ENCODE peak calls at places on chromosome 19, in six cellular contexts. One of them, this sample, is unnamed.

GRCh38 chr19:6092329-6093286 is 17.7 kb downstream of the RFX2 start:
- DNase-seq in HCT116: peak
- DNase-seq in HepG2: peak
- DNase-seq in K562: peak
- DNase-seq in H1: peak
- DNase-seq in GM12878: no peak
- DNase-seq in this sample: peak

GRCh38 chr19:50214699-50215543 is 11.5 kb downstream of the MYH14 start:
- DNase-seq in K562: no peak
- DNase-seq in HCT116: peak
- DNase-seq in GM12878: no peak
- DNase-seq in H1: no peak
- DNase-seq in HepG2: no peak
- DNase-seq in this sample: no peak

GRCh38 chr19:46739290-46739771 is 6.5 kb upstream of the FKRP start:
- DNase-seq in H1: no peak
- DNase-seq in HCT116: no peak
- DNase-seq in HepG2: no peak
- DNase-seq in GM12878: no peak
- DNase-seq in K562: no peak
- DNase-seq in this sample: no peak

GRCh38 chr19:51546650-51547396 is 15.4 kb upstream of the SIGLEC6 start:
- DNase-seq in GM12878: no peak
- DNase-seq in HCT116: no peak
- DNase-seq in K562: peak
- DNase-seq in HepG2: no peak
- DNase-seq in H1: no peak
- DNase-seq in this sample: no peak

GRCh38 chr19:5932146-5932545 is 18.1 kb downstream of the CAPS start:
- DNase-seq in H1: no peak
- DNase-seq in HepG2: no peak
- DNase-seq in GM12878: no peak
- DNase-seq in HCT116: no peak
- DNase-seq in K562: no peak
- DNase-seq in this sample: no peak

GRCh38 chr19:7113233-7113632 is 43.7 kb downstream of the ZNF557 start:
- DNase-seq in HepG2: no peak
- DNase-seq in K562: no peak
- DNase-seq in H1: no peak
- DNase-seq in GM12878: no peak
- DNase-seq in HCT116: no peak
- DNase-seq in this sample: no peak

GRCh38 chr19:5995606-5996005 is 17.7 kb upstream of the RANBP3 start:
- DNase-seq in K562: no peak
- DNase-seq in GM12878: no peak
- DNase-seq in HCT116: no peak
- DNase-seq in HepG2: no peak
- DNase-seq in H1: no peak
- DNase-seq in this sample: no peak

GRCh38 chr19:8596168-8596567 is 14.3 kb downstream of the ADAMTS10 start:
- DNase-seq in GM12878: no peak
- DNase-seq in H1: no peak
- DNase-seq in K562: no peak
- DNase-seq in HCT116: no peak
- DNase-seq in HepG2: no peak
- DNase-seq in this sample: no peak

GRCh38 chr19:13795595-13796300 is 505 bp downstream of the ZSWIM4 start:
- DNase-seq in K562: peak
- DNase-seq in H1: no peak
- DNase-seq in HepG2: no peak
- DNase-seq in HCT116: no peak
- DNase-seq in GM12878: no peak
- DNase-seq in this sample: no peak

GRCh38 chr19:35986664-35987570 is 8.1 kb upstream of the SDHAF1 start:
- DNase-seq in K562: peak
- DNase-seq in H1: no peak
- DNase-seq in HCT116: no peak
- DNase-seq in HepG2: no peak
- DNase-seq in GM12878: no peak
- DNase-seq in this sample: no peak

GRCh38 chr19:29645911-29646310 is 19.4 kb upstream of the PLEKHF1 start:
- DNase-seq in HepG2: peak
- DNase-seq in HCT116: no peak
- DNase-seq in K562: no peak
- DNase-seq in GM12878: no peak
- DNase-seq in H1: no peak
- DNase-seq in this sample: no peak

GRCh38 chr19:33507021-33507956 is 14.3 kb downstream of the PEPD start:
- DNase-seq in GM12878: no peak
- DNase-seq in HepG2: no peak
- DNase-seq in HCT116: no peak
- DNase-seq in K562: no peak
- DNase-seq in H1: no peak
- DNase-seq in this sample: no peak

GRCh38 chr19:52778811-52779210 is 7.8 kb downstream of the ZNF600 start:
- DNase-seq in H1: no peak
- DNase-seq in HepG2: no peak
- DNase-seq in HCT116: no peak
- DNase-seq in K562: no peak
- DNase-seq in GM12878: peak
- DNase-seq in this sample: no peak

GRCh38 chr19:31548941-31549340 is 199.7 kb upstream of the TSHZ3 start:
- DNase-seq in H1: no peak
- DNase-seq in HCT116: no peak
- DNase-seq in HepG2: no peak
- DNase-seq in GM12878: no peak
- DNase-seq in K562: peak
- DNase-seq in this sample: no peak

GRCh38 chr19:10501971-10502523 is 1.1 kb downstream of the KEAP1 start:
- DNase-seq in HepG2: peak
- DNase-seq in HCT116: no peak
- DNase-seq in K562: no peak
- DNase-seq in H1: no peak
- DNase-seq in GM12878: no peak
- DNase-seq in this sample: no peak

GRCh38 chr19:47112166-47112663 is 1.4 kb downstream of the ZC3H4 start:
- DNase-seq in GM12878: no peak
- DNase-seq in HepG2: peak
- DNase-seq in K562: peak
- DNase-seq in HCT116: no peak
- DNase-seq in H1: peak
- DNase-seq in this sample: no peak

GRCh38 chr19:37941820-37942515 is 35.0 kb downstream of the SIPA1L3 start:
- DNase-seq in H1: no peak
- DNase-seq in GM12878: no peak
- DNase-seq in K562: no peak
- DNase-seq in HCT116: no peak
- DNase-seq in HepG2: peak
- DNase-seq in this sample: no peak
- TF ChIP-seq ZNF274 in H1: no peak
- TF ChIP-seq ZNF274 in GM12878: no peak
- TF ChIP-seq ZNF274 in K562: no peak
- TF ChIP-seq ZNF274 in HCT116: no peak
- TF ChIP-seq ZNF274 in HepG2: no peak
- TF ChIP-seq ZNF274 in this sample: no peak

GRCh38 chr19:16016226-16017137 is 59.8 kb upstream of the TPM4 start:
- DNase-seq in GM12878: no peak
- DNase-seq in HCT116: no peak
- DNase-seq in H1: no peak
- DNase-seq in HepG2: no peak
- DNase-seq in K562: no peak
- DNase-seq in this sample: no peak
- TF ChIP-seq ZNF274 in GM12878: no peak
- TF ChIP-seq ZNF274 in HCT116: no peak
- TF ChIP-seq ZNF274 in H1: no peak
- TF ChIP-seq ZNF274 in HepG2: no peak
- TF ChIP-seq ZNF274 in K562: no peak
- TF ChIP-seq ZNF274 in this sample: no peak

DNA sequence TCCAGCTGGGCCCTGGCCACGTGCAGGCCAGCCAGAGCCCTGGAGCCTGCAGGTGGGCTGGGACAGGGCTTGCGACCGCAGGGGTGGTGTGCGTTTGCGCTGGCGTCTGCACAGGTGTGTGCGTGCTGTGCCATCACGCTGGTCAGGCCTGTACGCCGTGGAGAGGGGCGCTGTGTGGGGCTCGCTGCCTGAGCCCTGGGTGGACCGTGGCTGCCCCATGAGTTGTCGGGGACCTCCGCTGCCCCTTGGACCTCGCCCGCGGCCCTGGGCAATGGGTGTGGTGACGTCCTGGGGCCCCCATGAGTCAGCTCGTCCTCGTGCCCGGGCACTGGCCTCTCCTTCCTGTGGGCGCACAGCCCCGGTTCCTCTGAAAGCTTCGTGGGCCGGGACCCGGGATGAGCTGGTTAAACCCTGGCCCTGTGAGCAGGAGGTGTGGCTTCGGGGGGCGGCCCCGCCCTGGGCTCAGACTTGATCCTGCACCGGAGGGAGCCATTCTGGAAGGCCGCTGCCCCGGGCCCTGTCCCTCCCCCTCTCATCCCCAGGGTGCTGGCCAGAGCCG is 6.8 kb downstream of the CSNK1G2 start:
- DNase-seq in H1: no peak
- DNase-seq in K562: no peak
- DNase-seq in HepG2: no peak
- DNase-seq in GM12878: no peak
- DNase-seq in HCT116: no peak
- DNase-seq in this sample: no peak
- TF ChIP-seq ZNF274 in H1: no peak
- TF ChIP-seq ZNF274 in K562: no peak
- TF ChIP-seq ZNF274 in HepG2: no peak
- TF ChIP-seq ZNF274 in GM12878: no peak
- TF ChIP-seq ZNF274 in HCT116: no peak
- TF ChIP-seq ZNF274 in this sample: no peak

DNA sequence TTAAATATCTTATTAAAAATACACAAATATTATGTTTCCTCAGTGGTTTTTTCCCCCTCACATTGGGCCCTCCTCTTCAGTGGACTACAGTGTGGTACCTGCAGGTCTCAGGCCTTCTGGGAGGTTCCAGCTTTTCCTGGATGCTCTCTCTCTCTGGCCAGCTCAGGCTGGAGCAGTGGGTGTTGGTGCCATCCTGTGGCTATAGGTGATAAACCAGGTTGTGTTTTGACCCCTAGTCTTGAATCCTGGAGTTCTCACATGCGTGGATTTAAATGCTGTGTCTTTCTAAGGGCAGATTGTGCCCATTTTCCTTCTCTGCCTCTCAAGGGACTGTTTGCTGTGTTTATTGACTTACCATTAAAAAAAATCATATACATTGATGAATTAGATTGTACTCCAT is 41.2 kb upstream of the ZNF527 start:
- DNase-seq in GM12878: no peak
- DNase-seq in HepG2: peak
- DNase-seq in K562: no peak
- DNase-seq in HCT116: no peak
- DNase-seq in H1: no peak
- DNase-seq in this sample: no peak
- TF ChIP-seq ZNF274 in GM12878: no peak
- TF ChIP-seq ZNF274 in HepG2: no peak
- TF ChIP-seq ZNF274 in K562: no peak
- TF ChIP-seq ZNF274 in HCT116: no peak
- TF ChIP-seq ZNF274 in H1: no peak
- TF ChIP-seq ZNF274 in this sample: no peak

DNA sequence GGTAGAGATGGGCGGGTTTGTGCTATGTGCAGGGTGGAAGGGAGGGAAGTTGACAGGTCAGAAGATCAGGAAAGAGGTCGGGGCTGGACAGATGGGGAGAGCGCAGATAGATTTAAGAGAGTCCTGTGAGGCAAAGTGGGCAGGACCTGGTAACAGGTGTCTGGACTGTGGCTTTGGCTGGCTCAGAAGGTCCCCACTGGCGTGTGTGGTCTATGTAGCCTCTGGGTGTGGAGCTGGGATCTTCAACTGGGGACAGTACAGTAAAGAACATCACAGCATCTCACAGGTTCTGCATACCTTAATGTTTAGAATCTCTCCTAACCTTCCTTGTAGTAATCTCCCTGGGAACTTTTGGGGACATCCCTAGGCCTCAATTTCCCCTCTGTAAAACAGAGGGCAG is 17.7 kb downstream of the CKM start:
- DNase-seq in K562: no peak
- DNase-seq in HepG2: no peak
- DNase-seq in H1: no peak
- DNase-seq in GM12878: no peak
- DNase-seq in HCT116: no peak
- DNase-seq in this sample: no peak
- TF ChIP-seq ZNF274 in K562: no peak
- TF ChIP-seq ZNF274 in HepG2: no peak
- TF ChIP-seq ZNF274 in H1: no peak
- TF ChIP-seq ZNF274 in GM12878: no peak
- TF ChIP-seq ZNF274 in HCT116: no peak
- TF ChIP-seq ZNF274 in this sample: no peak

DNA sequence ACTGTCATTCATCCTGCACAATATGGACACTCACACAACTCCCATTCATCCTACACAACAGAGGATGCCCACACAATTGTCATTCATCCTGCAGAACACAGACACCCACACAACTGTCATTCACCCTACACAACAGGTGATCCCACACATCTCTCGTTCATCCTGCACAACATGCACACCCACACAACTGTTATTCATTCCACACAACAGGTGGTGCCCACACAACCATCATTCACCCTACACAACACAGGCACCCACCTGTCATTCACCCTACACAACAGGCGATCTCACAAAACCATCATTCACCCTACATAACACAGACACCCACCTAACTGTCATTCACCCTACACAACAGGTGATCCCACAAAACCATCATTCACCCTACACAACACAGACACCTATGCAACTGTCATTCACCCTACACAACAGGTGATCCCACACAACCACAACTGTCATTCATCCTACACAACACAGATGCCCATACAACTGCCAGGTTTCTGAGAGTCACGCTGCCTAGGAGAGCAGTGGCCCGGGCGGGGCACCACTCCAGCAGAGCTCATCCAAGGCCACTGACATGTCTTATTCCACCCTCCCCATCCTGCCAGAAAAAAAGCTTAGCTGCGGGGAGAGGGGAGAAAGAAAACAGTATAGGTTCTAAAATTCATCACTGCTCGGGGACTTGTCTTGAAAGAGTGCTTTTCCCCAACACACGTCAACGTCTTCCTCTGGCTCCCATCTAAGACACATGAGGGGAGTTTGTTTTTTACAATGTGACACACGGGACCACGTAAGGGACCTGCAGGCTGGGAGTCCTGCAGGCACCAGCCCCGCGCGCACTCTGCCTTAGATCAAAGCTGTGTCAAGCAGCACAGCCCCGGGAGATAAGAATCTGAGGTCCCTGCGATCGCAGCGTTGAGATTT is 44.0 kb downstream of the KLF2 start:
- DNase-seq in GM12878: no peak
- DNase-seq in K562: no peak
- DNase-seq in HepG2: peak
- DNase-seq in H1: no peak
- DNase-seq in HCT116: no peak
- DNase-seq in this sample: no peak
- TF ChIP-seq ZNF274 in GM12878: no peak
- TF ChIP-seq ZNF274 in K562: no peak
- TF ChIP-seq ZNF274 in HepG2: no peak
- TF ChIP-seq ZNF274 in H1: no peak
- TF ChIP-seq ZNF274 in HCT116: no peak
- TF ChIP-seq ZNF274 in this sample: no peak

This sample was measured in NT2/D1.